ENCODE peak calls at places on chromosomes 1 and 21, in seven cellular contexts. R, N, O, U, G, J and A are unnamed samples. For H3K4me1, the result is how much of the 10 kb centered on the place peaks cover.

GRCh38 chr1:117699953-117700352 is 94.1 kb downstream of the TENT5C start:
- DNase-seq in U (no peak), O (no peak), N (no peak), G (no peak), J (no peak), R (no peak), A (no peak)

GRCh38 chr1:201059871-201060555 is 36.5 kb upstream of the KIF21B start:
- DNase-seq in U (no peak), R (peak), G (no peak), N (no peak), O (no peak), J (no peak), A (no peak)

GRCh38 chr21:43812139-43812821 is 22.9 kb downstream of the RRP1 start:
- DNase-seq in U (peak), R (no peak), O (no peak), G (no peak), N (no peak), J (no peak), A (no peak)

GRCh38 chr1:161736332-161736969 is 13.1 kb upstream of the DUSP12 start:
- DNase-seq in N (no peak), G (no peak), O (no peak), J (no peak), R (no peak), U (no peak), A (peak)

GRCh38 chr1:221987860-221988520 is 246.1 kb upstream of the DUSP10 start:
- DNase-seq in U (peak), O (no peak), G (no peak), N (no peak), J (no peak), R (peak), A (no peak)

GRCh38 chr1:24566266-24566867 is 10.5 kb downstream of the NCMAP start:
- DNase-seq in G (no peak), R (no peak), N (no peak), J (no peak), O (no peak), U (no peak), A (no peak)

GRCh38 chr1:191371626-191372025 is 786.6 kb upstream of the RGS18 start:
- DNase-seq in J (no peak), O (no peak), N (no peak), G (no peak), R (no peak), U (no peak), A (no peak)

GRCh38 chr1:161044908-161045748 is 649 bp downstream of the USF1 start:
- DNase-seq in O (peak), R (peak), U (peak), J (peak), G (peak), N (no peak), A (peak)

GRCh38 chr1:209434066-209434465 is 149.4 kb upstream of the CAMK1G start:
- DNase-seq in N (no peak), U (no peak), O (no peak), J (no peak), R (no peak), G (no peak), A (no peak)

GRCh38 chr1:115833806-115834205 is 7.1 kb downstream of the NHLH2 start:
- DNase-seq in G (no peak), J (no peak), N (no peak), R (no peak), O (no peak), U (no peak), A (no peak)

GRCh38 chr1:94803517-94804441 is 16.4 kb upstream of the SLC44A3 start:
- DNase-seq in G (no peak), N (no peak), J (peak), O (no peak), R (no peak), U (peak), A (no peak)

GRCh38 chr1:204293605-204294365 is 65.9 kb downstream of the PLEKHA6 start:
- DNase-seq in R (no peak), O (no peak), G (no peak), N (no peak), U (no peak), J (no peak), A (no peak)

GRCh38 chr1:223834660-223835263 is 11.0 kb downstream of the TP53BP2 start:
- DNase-seq in N (no peak), G (no peak), J (no peak), R (no peak), U (no peak), O (no peak), A (no peak)

GRCh38 chr1:169348356-169349036 is 19.1 kb downstream of the NME7 start:
- DNase-seq in U (peak), J (peak), R (peak), N (peak), G (no peak), O (peak), A (peak)

GRCh38 chr1:199272107-199272506 is 633.3 kb downstream of the PTPRC start:
- DNase-seq in G (no peak), J (no peak), U (no peak), R (no peak), O (no peak), N (no peak), A (no peak)

GRCh38 chr1:29695809-29696208 is 459.5 kb downstream of the PTPRU start:
- DNase-seq in J (no peak), U (no peak), N (no peak), O (no peak), R (no peak), G (no peak), A (no peak)

GRCh38 chr1:179881642-179882252 is 338 bp upstream of the TOR1AIP1 start:
- DNase-seq in G (no peak), U (peak), J (peak), R (no peak), N (peak), O (no peak), A (peak)

GRCh38 chr1:218242171-218242570 is 42.9 kb upstream of the RRP15 start:
- DNase-seq in U (no peak), G (no peak), O (no peak), N (peak), R (no peak), J (no peak), A (no peak)

DNA sequence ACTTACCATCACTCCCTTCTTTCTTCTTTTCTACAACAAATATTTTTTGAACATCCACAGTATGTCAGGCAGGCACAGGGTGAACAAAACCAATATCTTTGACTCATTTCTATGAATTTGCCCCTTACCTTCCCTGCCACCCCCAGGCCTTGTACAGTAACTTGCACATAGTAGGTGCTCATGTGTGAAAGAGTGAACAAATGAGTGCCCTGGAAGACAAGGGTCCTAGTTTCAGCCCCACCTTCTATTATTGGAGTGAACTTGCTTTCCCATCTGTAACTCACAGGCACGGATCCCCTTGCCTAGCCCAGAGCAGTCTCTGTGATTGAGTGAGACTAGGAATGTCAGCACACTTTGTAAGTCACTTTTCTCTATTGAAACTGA is 12.8 kb downstream of the ZDHHC18 start:
- DNase-seq in R (no peak), O (no peak), U (no peak), J (no peak), G (no peak), N (no peak), A (no peak)
- H3K4me1 ChIP-seq in R (under half), O (under half), U (under half), J (under half), G (under half), N (under half), A (under half)

GRCh38 chr1:51342591-51343206 is 12.3 kb upstream of the TTC39A start:
- DNase-seq in O (no peak), J (no peak), G (no peak), N (no peak), U (no peak), R (no peak), A (no peak)

GRCh38 chr1:51336711-51337110 is 6.3 kb upstream of the TTC39A start:
- DNase-seq in N (no peak), R (no peak), O (no peak), G (no peak), U (no peak), J (no peak), A (no peak)

GRCh38 chr1:51341876-51342496 is 11.6 kb upstream of the TTC39A start:
- DNase-seq in N (no peak), U (no peak), G (no peak), J (no peak), R (peak), O (peak), A (no peak)

GRCh38 chr1:51343624-51344023 is 13.3 kb upstream of the TTC39A start:
- DNase-seq in J (no peak), U (no peak), O (no peak), G (no peak), N (no peak), R (no peak), A (no peak)

GRCh38 chr1:51340380-51340779 is 10.0 kb upstream of the TTC39A start:
- DNase-seq in N (no peak), O (no peak), R (peak), G (no peak), J (no peak), U (no peak), A (no peak)
- TF ChIP-seq YY1 in N (no peak), O (no peak), R (no peak), G (no peak), J (no peak), U (no peak), A (no peak)

DNA sequence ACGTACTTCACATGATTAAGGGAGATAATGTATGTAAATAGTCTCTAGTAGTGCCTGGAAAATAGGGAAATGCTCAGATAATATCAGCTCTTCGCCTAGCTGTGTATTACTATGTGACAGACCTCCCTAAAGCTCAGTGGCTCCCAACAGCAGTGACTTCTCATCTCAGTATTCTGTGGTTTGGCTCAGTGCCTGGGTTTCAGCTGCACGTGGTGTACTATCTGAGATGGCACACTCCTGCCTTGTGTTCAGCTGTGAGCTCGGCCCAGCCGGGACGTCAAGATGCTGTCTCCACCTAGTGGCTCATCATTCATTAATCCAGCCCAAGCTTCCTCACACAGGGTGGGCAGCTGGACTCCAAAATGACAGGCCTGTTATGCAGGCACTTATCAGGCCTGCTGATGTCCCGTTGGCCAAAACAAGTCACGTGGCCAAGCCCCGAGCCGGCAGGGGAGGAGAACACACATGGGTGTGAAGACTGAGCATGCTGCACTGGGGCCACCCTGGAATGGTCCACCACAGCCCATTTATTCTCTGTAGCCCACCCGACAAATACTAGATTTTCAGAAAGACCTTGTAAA is 17.8 kb downstream of the SLFNL1 start:
- DNase-seq in R (peak), G (no peak), U (peak), J (peak), N (peak), O (peak), A (no peak)
- H3K9ac ChIP-seq in R (no peak), G (no peak), U (no peak), J (peak), N (peak), O (no peak), A (no peak)

DNA sequence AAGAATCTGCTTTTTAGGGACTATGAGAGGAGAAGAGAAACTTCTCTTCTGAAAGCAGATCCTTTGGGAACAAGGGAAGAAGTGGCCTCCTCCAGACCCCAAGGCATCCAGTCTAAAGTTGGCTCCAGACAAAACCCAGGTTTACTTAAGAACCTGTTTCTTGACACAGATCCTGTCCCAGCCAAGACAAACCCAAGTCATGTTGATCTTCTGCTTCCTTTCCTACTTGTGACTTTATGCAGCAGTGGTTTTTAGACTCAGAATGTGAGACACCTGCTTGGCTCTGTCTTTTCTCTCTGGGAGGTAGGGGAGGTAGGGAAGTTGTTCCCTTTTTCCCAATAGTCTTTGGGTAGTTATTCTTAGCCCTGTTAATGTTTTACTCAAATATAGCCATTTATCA is 38.3 kb downstream of the ELAPOR1 start:
- DNase-seq in R (no peak), O (no peak), N (no peak), G (no peak), J (no peak), U (no peak), A (no peak)
- H3K4me1 ChIP-seq in R (under half), O (under half), N (under half), G (under half), J (under half), U (half or more), A (under half)

GRCh38 chr1:227268943-227269342 is 49.3 kb downstream of the CDC42BPA start:
- DNase-seq in J (no peak), G (no peak), U (no peak), O (no peak), N (no peak), R (no peak), A (no peak)
- TF ChIP-seq YY1 in J (no peak), G (no peak), U (no peak), O (no peak), N (no peak), R (no peak), A (no peak)

DNA sequence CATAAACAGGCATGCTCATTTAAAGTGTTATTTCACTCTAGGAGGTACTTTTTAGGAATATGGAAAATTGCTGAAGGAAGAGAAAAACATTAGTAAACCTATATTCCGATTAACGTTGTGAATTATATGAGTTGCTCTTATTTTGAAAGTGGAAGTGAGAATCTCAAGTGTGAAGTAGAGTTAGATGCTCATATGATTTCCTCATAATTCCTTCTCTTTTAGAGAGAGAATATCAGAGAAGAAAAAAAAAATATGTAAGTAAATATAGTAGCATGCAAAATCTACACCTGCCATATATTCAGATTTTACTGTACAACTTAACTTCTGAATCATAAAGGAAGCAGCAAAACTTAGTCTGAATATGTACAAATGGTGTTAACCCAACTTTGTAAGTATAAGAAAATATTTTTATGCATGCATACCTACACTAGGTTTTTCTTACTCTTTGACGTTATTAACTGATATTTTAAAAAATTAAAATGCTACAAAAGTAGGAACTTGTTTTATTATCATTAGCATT is 407.0 kb upstream of the B3GALT2 start:
- DNase-seq in O (no peak), J (no peak), N (no peak), R (no peak), U (no peak), G (no peak), A (no peak)
- H3K9ac ChIP-seq in O (no peak), J (no peak), N (no peak), R (no peak), U (no peak), G (no peak), A (no peak)

DNA sequence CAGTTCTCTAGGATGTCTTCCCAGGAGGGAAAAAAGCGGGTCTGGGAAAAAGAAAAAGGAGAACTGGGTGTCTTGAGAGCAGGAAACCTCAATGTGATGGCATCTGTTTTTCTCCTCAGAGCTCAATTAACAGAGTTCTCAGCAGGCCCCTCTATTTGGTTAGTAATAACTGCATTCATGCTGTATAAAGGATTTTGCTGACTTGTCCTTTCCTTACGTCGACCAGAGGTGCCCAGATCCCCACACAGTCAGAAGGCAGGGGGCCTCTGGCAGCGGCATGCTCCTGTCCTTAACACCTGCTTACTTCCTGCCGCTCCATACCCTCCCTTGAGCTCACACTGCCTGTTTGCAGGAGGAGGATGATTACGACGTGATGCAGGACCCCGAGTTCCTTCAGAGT is 12.3 kb downstream of the PSMD4 start:
- DNase-seq in O (no peak), G (no peak), J (no peak), N (no peak), R (no peak), U (no peak), A (no peak)
- H3K4me1 ChIP-seq in O (under half), G (under half), J (under half), N (under half), R (under half), U (under half), A (under half)